ENCODE peak calls at places on chromosomes 2 and 18, in eight cellular contexts. One of them, this sample, is unnamed.

GRCh38 chr2:189249901-189250300 is 70.3 kb upstream of the COL5A2 start:
- DNase-seq in cortex of kidney: no peak
- DNase-seq in AG08395: no peak
- DNase-seq in stimulated activated CD4-positive, alpha-beta T cell treated with anti-CD3 and anti-CD28 coated beads, Interleukin-2, amount 100 ng/mL, for 48 hours: no peak
- DNase-seq in NCI-H1092 treated with DMSO at 0.1 percent for 48 hours: no peak
- DNase-seq in NCI-H510A treated with DMSO at 0.1 percent for 48 hours: no peak
- DNase-seq in HepG2: no peak
- DNase-seq in mesothelial cell of epicardium: no peak
- DNase-seq in this sample: no peak

GRCh38 chr2:228048838-228049490 is 132.5 kb downstream of the SPHKAP start:
- DNase-seq in stimulated activated CD4-positive, alpha-beta T cell treated with anti-CD3 and anti-CD28 coated beads, Interleukin-2, amount 100 ng/mL, for 48 hours: no peak
- DNase-seq in cortex of kidney: no peak
- DNase-seq in NCI-H1092 treated with DMSO at 0.1 percent for 48 hours: peak
- DNase-seq in NCI-H510A treated with DMSO at 0.1 percent for 48 hours: peak
- DNase-seq in mesothelial cell of epicardium: no peak
- DNase-seq in HepG2: peak
- DNase-seq in AG08395: peak
- DNase-seq in this sample: peak

GRCh38 chr2:231235217-231235616 is 36.8 kb downstream of the ARMC9 start:
- DNase-seq in mesothelial cell of epicardium: no peak
- DNase-seq in stimulated activated CD4-positive, alpha-beta T cell treated with anti-CD3 and anti-CD28 coated beads, Interleukin-2, amount 100 ng/mL, for 48 hours: no peak
- DNase-seq in HepG2: no peak
- DNase-seq in NCI-H510A treated with DMSO at 0.1 percent for 48 hours: no peak
- DNase-seq in cortex of kidney: no peak
- DNase-seq in AG08395: no peak
- DNase-seq in NCI-H1092 treated with DMSO at 0.1 percent for 48 hours: no peak
- DNase-seq in this sample: no peak

GRCh38 chr2:169509230-169509917 is at the start of gene KLHL41:
- DNase-seq in AG08395: peak
- DNase-seq in cortex of kidney: no peak
- DNase-seq in NCI-H510A treated with DMSO at 0.1 percent for 48 hours: peak
- DNase-seq in HepG2: no peak
- DNase-seq in mesothelial cell of epicardium: no peak
- DNase-seq in stimulated activated CD4-positive, alpha-beta T cell treated with anti-CD3 and anti-CD28 coated beads, Interleukin-2, amount 100 ng/mL, for 48 hours: no peak
- DNase-seq in NCI-H1092 treated with DMSO at 0.1 percent for 48 hours: no peak
- DNase-seq in this sample: no peak

GRCh38 chr2:117091438-117091837 is 723.1 kb upstream of the DDX18 start:
- DNase-seq in stimulated activated CD4-positive, alpha-beta T cell treated with anti-CD3 and anti-CD28 coated beads, Interleukin-2, amount 100 ng/mL, for 48 hours: no peak
- DNase-seq in NCI-H510A treated with DMSO at 0.1 percent for 48 hours: no peak
- DNase-seq in AG08395: no peak
- DNase-seq in cortex of kidney: no peak
- DNase-seq in mesothelial cell of epicardium: no peak
- DNase-seq in HepG2: no peak
- DNase-seq in NCI-H1092 treated with DMSO at 0.1 percent for 48 hours: no peak
- DNase-seq in this sample: no peak

GRCh38 chr2:62586981-62587380 is 81.0 kb upstream of the TMEM17 start:
- DNase-seq in stimulated activated CD4-positive, alpha-beta T cell treated with anti-CD3 and anti-CD28 coated beads, Interleukin-2, amount 100 ng/mL, for 48 hours: no peak
- DNase-seq in cortex of kidney: no peak
- DNase-seq in mesothelial cell of epicardium: no peak
- DNase-seq in NCI-H510A treated with DMSO at 0.1 percent for 48 hours: no peak
- DNase-seq in NCI-H1092 treated with DMSO at 0.1 percent for 48 hours: no peak
- DNase-seq in AG08395: peak
- DNase-seq in HepG2: no peak
- DNase-seq in this sample: no peak

GRCh38 chr2:62055724-62056336 is 140.1 kb upstream of the B3GNT2 start:
- DNase-seq in NCI-H1092 treated with DMSO at 0.1 percent for 48 hours: no peak
- DNase-seq in HepG2: no peak
- DNase-seq in cortex of kidney: no peak
- DNase-seq in mesothelial cell of epicardium: no peak
- DNase-seq in AG08395: no peak
- DNase-seq in NCI-H510A treated with DMSO at 0.1 percent for 48 hours: no peak
- DNase-seq in stimulated activated CD4-positive, alpha-beta T cell treated with anti-CD3 and anti-CD28 coated beads, Interleukin-2, amount 100 ng/mL, for 48 hours: no peak
- DNase-seq in this sample: no peak

GRCh38 chr18:77749189-77749588 is 499.5 kb downstream of the GALR1 start:
- DNase-seq in cortex of kidney: no peak
- DNase-seq in HepG2: no peak
- DNase-seq in NCI-H510A treated with DMSO at 0.1 percent for 48 hours: peak
- DNase-seq in stimulated activated CD4-positive, alpha-beta T cell treated with anti-CD3 and anti-CD28 coated beads, Interleukin-2, amount 100 ng/mL, for 48 hours: no peak
- DNase-seq in mesothelial cell of epicardium: peak
- DNase-seq in NCI-H1092 treated with DMSO at 0.1 percent for 48 hours: peak
- DNase-seq in AG08395: peak
- DNase-seq in this sample: no peak

GRCh38 chr2:184444623-184445223 is 153.6 kb upstream of the ZNF804A start:
- DNase-seq in AG08395: no peak
- DNase-seq in cortex of kidney: no peak
- DNase-seq in NCI-H1092 treated with DMSO at 0.1 percent for 48 hours: no peak
- DNase-seq in mesothelial cell of epicardium: no peak
- DNase-seq in NCI-H510A treated with DMSO at 0.1 percent for 48 hours: no peak
- DNase-seq in HepG2: no peak
- DNase-seq in stimulated activated CD4-positive, alpha-beta T cell treated with anti-CD3 and anti-CD28 coated beads, Interleukin-2, amount 100 ng/mL, for 48 hours: no peak
- DNase-seq in this sample: no peak

GRCh38 chr2:16950436-16950835 is 284.8 kb upstream of the CYRIA start:
- DNase-seq in HepG2: no peak
- DNase-seq in NCI-H1092 treated with DMSO at 0.1 percent for 48 hours: no peak
- DNase-seq in stimulated activated CD4-positive, alpha-beta T cell treated with anti-CD3 and anti-CD28 coated beads, Interleukin-2, amount 100 ng/mL, for 48 hours: no peak
- DNase-seq in NCI-H510A treated with DMSO at 0.1 percent for 48 hours: no peak
- DNase-seq in mesothelial cell of epicardium: no peak
- DNase-seq in AG08395: no peak
- DNase-seq in cortex of kidney: no peak
- DNase-seq in this sample: no peak

GRCh38 chr2:113767811-113768210 is 11.4 kb upstream of the SLC35F5 start:
- DNase-seq in mesothelial cell of epicardium: no peak
- DNase-seq in stimulated activated CD4-positive, alpha-beta T cell treated with anti-CD3 and anti-CD28 coated beads, Interleukin-2, amount 100 ng/mL, for 48 hours: no peak
- DNase-seq in HepG2: no peak
- DNase-seq in AG08395: no peak
- DNase-seq in NCI-H1092 treated with DMSO at 0.1 percent for 48 hours: no peak
- DNase-seq in NCI-H510A treated with DMSO at 0.1 percent for 48 hours: no peak
- DNase-seq in cortex of kidney: no peak
- DNase-seq in this sample: no peak

GRCh38 chr18:44945847-44946490 is 265.3 kb downstream of the SETBP1 start:
- DNase-seq in HepG2: no peak
- DNase-seq in stimulated activated CD4-positive, alpha-beta T cell treated with anti-CD3 and anti-CD28 coated beads, Interleukin-2, amount 100 ng/mL, for 48 hours: no peak
- DNase-seq in cortex of kidney: no peak
- DNase-seq in NCI-H1092 treated with DMSO at 0.1 percent for 48 hours: peak
- DNase-seq in NCI-H510A treated with DMSO at 0.1 percent for 48 hours: no peak
- DNase-seq in mesothelial cell of epicardium: no peak
- DNase-seq in AG08395: no peak
- DNase-seq in this sample: peak

GRCh38 chr2:197179744-197180498 is 130.7 kb downstream of the ANKRD44 start:
- DNase-seq in AG08395: no peak
- DNase-seq in cortex of kidney: no peak
- DNase-seq in NCI-H510A treated with DMSO at 0.1 percent for 48 hours: no peak
- DNase-seq in NCI-H1092 treated with DMSO at 0.1 percent for 48 hours: no peak
- DNase-seq in mesothelial cell of epicardium: no peak
- DNase-seq in stimulated activated CD4-positive, alpha-beta T cell treated with anti-CD3 and anti-CD28 coated beads, Interleukin-2, amount 100 ng/mL, for 48 hours: no peak
- DNase-seq in HepG2: no peak
- DNase-seq in this sample: no peak

GRCh38 chr18:57959278-57959677 is 84.7 kb upstream of the NEDD4L start:
- DNase-seq in mesothelial cell of epicardium: no peak
- DNase-seq in HepG2: peak
- DNase-seq in NCI-H1092 treated with DMSO at 0.1 percent for 48 hours: peak
- DNase-seq in NCI-H510A treated with DMSO at 0.1 percent for 48 hours: peak
- DNase-seq in stimulated activated CD4-positive, alpha-beta T cell treated with anti-CD3 and anti-CD28 coated beads, Interleukin-2, amount 100 ng/mL, for 48 hours: no peak
- DNase-seq in cortex of kidney: no peak
- DNase-seq in AG08395: peak
- DNase-seq in this sample: peak

GRCh38 chr2:179619947-179620467 is 241.4 kb downstream of the ZNF385B start:
- DNase-seq in mesothelial cell of epicardium: no peak
- DNase-seq in HepG2: no peak
- DNase-seq in NCI-H1092 treated with DMSO at 0.1 percent for 48 hours: no peak
- DNase-seq in NCI-H510A treated with DMSO at 0.1 percent for 48 hours: no peak
- DNase-seq in cortex of kidney: no peak
- DNase-seq in AG08395: no peak
- DNase-seq in stimulated activated CD4-positive, alpha-beta T cell treated with anti-CD3 and anti-CD28 coated beads, Interleukin-2, amount 100 ng/mL, for 48 hours: no peak
- DNase-seq in this sample: no peak

This sample was measured in NCI-H1105 treated with DMSO at 0.1 percent for 48 hours.